ENCODE peak calls at places on chromosomes 12 and 14, in five cellular contexts. C is right cardiac atrium, F is foreskin fibroblast, K is Calu3, M is HS-27A. D is an unnamed sample.
A peak's percentile ranks its signal among the peaks of the same experiment; 100 is the strongest.

GRCh38 chr14:39367387-39367751 is 64.9 kb downstream of the FBXO33 start:
- DNase-seq in F (no peak), M (no peak), K (no peak), C (no peak), D (no peak)

GRCh38 chr12:125136702-125137101 is 71.5 kb downstream of the AACS start:
- DNase-seq in K (no peak), F (no peak), M (no peak), C (no peak), D (no peak)

GRCh38 chr12:46555379-46555778 is 182.8 kb upstream of the SLC38A2 start:
- DNase-seq in M (peak; percentile 61), F (peak; percentile 82), K (no peak), C (no peak), D (no peak)

GRCh38 chr14:78022059-78022458 is 148.1 kb upstream of the NRXN3 start:
- DNase-seq in M (peak; percentile 23), C (peak; percentile 63), K (peak; percentile 82), F (peak; percentile 2), D (peak; percentile 47)

GRCh38 chr12:7844131-7844530 is 28.6 kb downstream of the SLC2A14 start:
- DNase-seq in K (no peak), M (no peak), C (no peak), F (no peak), D (no peak)

GRCh38 chr12:62263956-62264355 is 3.8 kb downstream of the USP15 start:
- DNase-seq in F (no peak), M (no peak), K (no peak), C (peak; percentile 20), D (no peak)

GRCh38 chr12:22923768-22924167 is 298.8 kb downstream of the ETNK1 start:
- DNase-seq in F (no peak), K (no peak), C (no peak), M (no peak), D (no peak)

GRCh38 chr14:73712540-73713141 is 1.5 kb downstream of the PNMA1 start:
- DNase-seq in C (peak; percentile 53), M (no peak), K (no peak), F (peak; percentile 49), D (peak; percentile 24)

GRCh38 chr12:121828826-121829225 is 25.0 kb downstream of the SETD1B start:
- DNase-seq in C (no peak), K (no peak), M (no peak), F (no peak), D (no peak)

GRCh38 chr12:28108599-28108998 is 81.7 kb upstream of the CCDC91 start:
- DNase-seq in C (no peak), K (no peak), F (no peak), M (no peak), D (no peak)

GRCh38 chr12:16583991-16584745 is 21.8 kb downstream of the LMO3 start:
- DNase-seq in K (no peak), F (peak; percentile 7), C (no peak), M (peak; percentile 59), D (no peak)

GRCh38 chr12:95637471-95638155 is 86.3 kb upstream of the USP44 start:
- DNase-seq in C (no peak), F (peak; percentile 90), K (no peak), M (peak; percentile 60), D (no peak)

GRCh38 chr12:68970951-68971350 is 38.0 kb upstream of the CPM start:
- DNase-seq in M (no peak), K (no peak), C (no peak), F (no peak), D (no peak)

GRCh38 chr12:62259311-62259992 is 752 bp upstream of the USP15 start:
- DNase-seq in F (no peak), M (peak; percentile 19), K (no peak), C (no peak), D (peak; percentile 10)

GRCh38 chr14:59328410-59328809 is 136.8 kb downstream of the GPR135 start:
- DNase-seq in K (no peak), F (peak; percentile 39), C (no peak), M (no peak), D (no peak)

GRCh38 chr12:113860059-113860820 is 105.9 kb downstream of the RBM19 start:
- DNase-seq in K (no peak), F (no peak), M (no peak), C (no peak), D (peak; percentile 74)

GRCh38 chr14:51335521-51335920 is 95.5 kb downstream of the TMX1 start:
- DNase-seq in F (peak; percentile 35), C (peak; percentile 85), M (no peak), K (no peak), D (no peak)

GRCh38 chr12:20641127-20641526 is 54.0 kb upstream of the SLCO1C1 start:
- DNase-seq in C (peak; percentile 67), M (no peak), F (no peak), K (no peak), D (no peak)

GRCh38 chr12:69712826-69713225 is 13.7 kb upstream of the BEST3 start:
- DNase-seq in M (no peak), C (no peak), K (no peak), F (no peak), D (no peak)

GRCh38 chr14:82060219-82060618 is 526.6 kb upstream of the SEL1L start:
- DNase-seq in C (no peak), F (no peak), M (no peak), K (no peak), D (no peak)

GRCh38 chr12:70948976-70949336 is 28.4 kb upstream of the PTPRR start:
- DNase-seq in M (no peak), K (no peak), C (peak; percentile 36), F (peak; percentile 4), D (no peak)